ENCODE peak calls at places on chromosomes 16 and 17, in nine cellular contexts. D is sigmoid colon; K is Peyer's patch; O is A549; P is omental fat pad; Y is LoVo; Z is dermis blood vessel endothelial cell; V is stimulated activated naive CD4-positive, alpha-beta T cell; S is activated naive CD4-positive, alpha-beta T cell treated with Interleukin-2 at 50 U/mL for 16 hours. U is an unnamed sample.
A peak's percentile ranks its signal among the peaks of the same experiment; 100 is the strongest.

GRCh38 chr17:67829331-67829730 is 4.0 kb downstream of the BPTF start:
- DNase-seq in D (no peak), K (no peak), O (no peak), P (no peak), Y (no peak), Z (peak; percentile 21), V (no peak), S (peak; percentile 50), U (no peak)

GRCh38 chr16:3879887-3880564 is 487 bp downstream of the CREBBP start:
- DNase-seq in D (peak; percentile 89), K (peak; percentile 88), O (peak; percentile 49), P (peak; percentile 37), Y (peak; percentile 53), Z (peak; percentile 75), V (peak; percentile 64), S (peak; percentile 75), U (peak; percentile 61)

GRCh38 chr16:23104032-23104955 is 45.0 kb downstream of the USP31 start:
- DNase-seq in D (no peak), K (no peak), O (peak; percentile 25), P (no peak), Y (no peak), Z (no peak), V (no peak), S (no peak), U (no peak)

GRCh38 chr16:21611546-21612384 is 12.4 kb downstream of the METTL9 start:
- DNase-seq in D (no peak), K (no peak), O (no peak), P (no peak), Y (no peak), Z (peak; percentile 7), V (no peak), S (no peak), U (no peak)

GRCh38 chr16:85645021-85645589 is 32.0 kb downstream of the GSE1 start:
- DNase-seq in D (no peak), K (no peak), O (no peak), P (no peak), Y (peak; percentile 72), Z (no peak), V (no peak), S (no peak), U (no peak)

GRCh38 chr17:83174859-83175550 is 95.6 kb downstream of the METRNL start:
- DNase-seq in D (no peak), K (peak; percentile 39), O (no peak), P (no peak), Y (no peak), Z (no peak), V (no peak), S (no peak), U (no peak)

GRCh38 chr17:28344435-28344901 is 8.9 kb downstream of the TNFAIP1 start:
- DNase-seq in D (no peak), K (no peak), O (no peak), P (no peak), Y (no peak), Z (no peak), V (no peak), S (no peak), U (no peak)

GRCh38 chr17:79338589-79338988 is 264.0 kb downstream of the ENGASE start:
- DNase-seq in D (no peak), K (no peak), O (peak; percentile 35), P (no peak), Y (no peak), Z (no peak), V (no peak), S (no peak), U (no peak)

GRCh38 chr16:72295914-72296313 is 124.0 kb upstream of the PMFBP1 start:
- DNase-seq in D (no peak), K (no peak), O (no peak), P (no peak), Y (no peak), Z (no peak), V (no peak), S (no peak), U (no peak)

GRCh38 chr16:30054959-30055553 is 10.5 kb upstream of the ALDOA start:
- DNase-seq in D (no peak), K (peak; percentile 77), O (peak; percentile 67), P (no peak), Y (no peak), Z (peak; percentile 61), V (peak; percentile 29), S (peak; percentile 56), U (peak; percentile 64)

GRCh38 chr16:83743720-83744119 is 64.1 kb upstream of the HSBP1 start:
- DNase-seq in D (no peak), K (no peak), O (no peak), P (no peak), Y (no peak), Z (no peak), V (no peak), S (no peak), U (no peak)

GRCh38 chr16:73289232-73289631 is 241.3 kb upstream of the ZFHX3 start:
- DNase-seq in D (no peak), K (no peak), O (no peak), P (no peak), Y (no peak), Z (no peak), V (no peak), S (no peak), U (no peak)

GRCh38 chr17:61492759-61493526 is 40.7 kb downstream of the TBX4 start:
- DNase-seq in D (no peak), K (no peak), O (no peak), P (no peak), Y (no peak), Z (no peak), V (no peak), S (no peak), U (no peak)

GRCh38 chr17:54900457-54901229 is at the start of gene TOM1L1:
- DNase-seq in D (peak; percentile 77), K (peak; percentile 88), O (peak; percentile 85), P (no peak), Y (peak; percentile 90), Z (peak; percentile 21), V (no peak), S (peak; percentile 10), U (peak; percentile 86)

GRCh38 chr16:3187798-3188674 is at the start of gene OR1F1:
- DNase-seq in D (no peak), K (peak; percentile 62), O (peak; percentile 95), P (no peak), Y (no peak), Z (peak; percentile 31), V (peak; percentile 28), S (peak; percentile 71), U (no peak)

GRCh38 chr17:69245617-69246016 is 17.0 kb upstream of the ABCA10 start:
- DNase-seq in D (no peak), K (no peak), O (no peak), P (no peak), Y (no peak), Z (no peak), V (no peak), S (no peak), U (no peak)

GRCh38 chr17:62065611-62066468 is 762 bp upstream of the MED13 start:
- DNase-seq in D (peak; percentile 99), K (peak; percentile 99), O (peak; percentile 99), P (peak; percentile 98), Y (peak; percentile 97), Z (peak; percentile 99), V (peak; percentile 94), S (peak; percentile 99), U (peak; percentile 99)

GRCh38 chr16:79562166-79562823 is 38.2 kb downstream of the MAF start:
- DNase-seq in D (no peak), K (no peak), O (no peak), P (no peak), Y (no peak), Z (no peak), V (no peak), S (no peak), U (no peak)

GRCh38 chr17:39391448-39391847 is 10.0 kb downstream of the FBXL20 start:
- DNase-seq in D (no peak), K (no peak), O (no peak), P (no peak), Y (no peak), Z (no peak), V (no peak), S (no peak), U (no peak)

GRCh38 chr17:68437979-68438877 is 19.1 kb downstream of the WIPI1 start:
- DNase-seq in D (no peak), K (peak; percentile 84), O (no peak), P (no peak), Y (no peak), Z (peak; percentile 53), V (peak; percentile 16), S (peak; percentile 44), U (no peak)

GRCh38 chr16:12178251-12178990 is 201.9 kb downstream of the SNX29 start:
- DNase-seq in D (peak; percentile 90), K (peak; percentile 59), O (no peak), P (no peak), Y (no peak), Z (no peak), V (no peak), S (no peak), U (no peak)

GRCh38 chr17:48491527-48492273 is 39.1 kb downstream of the HOXB1 start:
- DNase-seq in D (no peak), K (no peak), O (no peak), P (no peak), Y (no peak), Z (peak; percentile 78), V (no peak), S (no peak), U (no peak)

GRCh38 chr16:49465661-49466528 is 92.3 kb downstream of the C16orf78 start:
- DNase-seq in D (peak; percentile 24), K (peak; percentile 34), O (no peak), P (no peak), Y (no peak), Z (no peak), V (no peak), S (no peak), U (no peak)

GRCh38 chr17:1710807-1711553 is 803 bp upstream of the TLCD2 start:
- DNase-seq in D (no peak), K (no peak), O (peak; percentile 45), P (no peak), Y (no peak), Z (peak; percentile 18), V (peak; percentile 28), S (no peak), U (no peak)

GRCh38 chr17:8121531-8122390 is 2.1 kb downstream of the HES7 start:
- DNase-seq in D (peak; percentile 78), K (peak; percentile 70), O (peak; percentile 92), P (no peak), Y (peak; percentile 79), Z (peak; percentile 75), V (peak; percentile 27), S (peak; percentile 51), U (no peak)

GRCh38 chr17:83068641-83069570 is 10.5 kb upstream of the METRNL start:
- DNase-seq in D (peak; percentile 56), K (no peak), O (no peak), P (no peak), Y (no peak), Z (no peak), V (no peak), S (no peak), U (peak; percentile 44)

GRCh38 chr16:54031107-54031760 is 255.4 kb downstream of the IRX3 start:
- DNase-seq in D (no peak), K (no peak), O (no peak), P (no peak), Y (no peak), Z (no peak), V (no peak), S (no peak), U (no peak)

GRCh38 chr16:84562174-84562815 is 55.6 kb downstream of the COTL1 start:
- DNase-seq in D (no peak), K (peak; percentile 55), O (no peak), P (no peak), Y (no peak), Z (no peak), V (no peak), S (no peak), U (no peak)

GRCh38 chr17:62857526-62857925 is 49.4 kb upstream of the MARCHF10 start:
- DNase-seq in D (no peak), K (no peak), O (no peak), P (no peak), Y (no peak), Z (no peak), V (no peak), S (no peak), U (no peak)

GRCh38 chr17:27657620-27658019 is 26.6 kb downstream of the LGALS9 start:
- DNase-seq in D (no peak), K (no peak), O (peak; percentile 31), P (no peak), Y (no peak), Z (peak; percentile 44), V (no peak), S (no peak), U (no peak)

GRCh38 chr17:49676276-49676868 is 1.5 kb downstream of the SPOP start:
- DNase-seq in D (no peak), K (no peak), O (no peak), P (no peak), Y (no peak), Z (peak; percentile 70), V (peak; percentile 78), S (no peak), U (no peak)